ENCODE peak calls at places on chromosome 11, in eight cellular contexts. One of them, this sample, is unnamed.
A peak's percentile ranks its signal among the peaks of the same experiment; 100 is the strongest.

GRCh38 chr11:65639623-65640482 is 2.0 kb downstream of the SIPA1 start:
- DNase-seq in neural progenitor cell: no peak
- DNase-seq in mammary epithelial cell: no peak
- DNase-seq in fibroblast of lung: no peak
- DNase-seq in K562: no peak
- DNase-seq in GM23248: no peak
- DNase-seq in GM23338: no peak
- DNase-seq in HCT116: no peak
- DNase-seq in this sample: no peak

GRCh38 chr11:116614306-116615210 is 158.2 kb downstream of the BUD13 start:
- DNase-seq in neural progenitor cell: no peak
- DNase-seq in mammary epithelial cell: no peak
- DNase-seq in fibroblast of lung: no peak
- DNase-seq in K562: no peak
- DNase-seq in GM23248: no peak
- DNase-seq in GM23338: no peak
- DNase-seq in HCT116: no peak
- DNase-seq in this sample: no peak

GRCh38 chr11:31812392-31813241 is 1.5 kb upstream of the PAX6 start:
- DNase-seq in neural progenitor cell: peak; percentile 94
- DNase-seq in mammary epithelial cell: no peak
- DNase-seq in fibroblast of lung: no peak
- DNase-seq in K562: no peak
- DNase-seq in GM23248: peak; percentile 50
- DNase-seq in GM23338: peak; percentile 51
- DNase-seq in HCT116: no peak
- DNase-seq in this sample: no peak

GRCh38 chr11:113773092-113773415 is 438 bp downstream of the ZW10 start:
- DNase-seq in neural progenitor cell: peak; percentile 44
- DNase-seq in mammary epithelial cell: no peak
- DNase-seq in fibroblast of lung: peak; percentile 20
- DNase-seq in K562: peak; percentile 45
- DNase-seq in GM23248: peak; percentile 62
- DNase-seq in GM23338: peak; percentile 57
- DNase-seq in HCT116: no peak
- DNase-seq in this sample: peak; percentile 52

GRCh38 chr11:65393513-65394079 is 7.2 kb downstream of the FRMD8 start:
- DNase-seq in neural progenitor cell: no peak
- DNase-seq in mammary epithelial cell: no peak
- DNase-seq in fibroblast of lung: no peak
- DNase-seq in K562: no peak
- DNase-seq in GM23248: no peak
- DNase-seq in GM23338: no peak
- DNase-seq in HCT116: no peak
- DNase-seq in this sample: no peak

GRCh38 chr11:47788181-47788580 is 21.0 kb upstream of the FNBP4 start:
- DNase-seq in neural progenitor cell: no peak
- DNase-seq in mammary epithelial cell: no peak
- DNase-seq in fibroblast of lung: no peak
- DNase-seq in K562: no peak
- DNase-seq in GM23248: no peak
- DNase-seq in GM23338: no peak
- DNase-seq in HCT116: no peak
- DNase-seq in this sample: no peak

GRCh38 chr11:73275381-73275750 is 3.2 kb downstream of the P2RY6 start:
- DNase-seq in neural progenitor cell: no peak
- DNase-seq in mammary epithelial cell: no peak
- DNase-seq in fibroblast of lung: no peak
- DNase-seq in K562: no peak
- DNase-seq in GM23248: no peak
- DNase-seq in GM23338: no peak
- DNase-seq in HCT116: no peak
- DNase-seq in this sample: no peak

GRCh38 chr11:6202036-6202435 is 3.0 kb downstream of the OR52W1 start:
- DNase-seq in neural progenitor cell: no peak
- DNase-seq in mammary epithelial cell: peak; percentile 9
- DNase-seq in fibroblast of lung: no peak
- DNase-seq in K562: no peak
- DNase-seq in GM23248: peak; percentile 37
- DNase-seq in GM23338: no peak
- DNase-seq in HCT116: no peak
- DNase-seq in this sample: no peak

GRCh38 chr11:92329644-92330043 is 105.0 kb downstream of the FAT3 start:
- DNase-seq in neural progenitor cell: no peak
- DNase-seq in mammary epithelial cell: peak; percentile 84
- DNase-seq in fibroblast of lung: peak; percentile 62
- DNase-seq in K562: no peak
- DNase-seq in GM23248: peak; percentile 45
- DNase-seq in GM23338: no peak
- DNase-seq in HCT116: no peak
- DNase-seq in this sample: no peak

GRCh38 chr11:64259533-64260067 is 8.3 kb downstream of the PLCB3 start:
- DNase-seq in neural progenitor cell: no peak
- DNase-seq in mammary epithelial cell: no peak
- DNase-seq in fibroblast of lung: no peak
- DNase-seq in K562: peak; percentile 36
- DNase-seq in GM23248: no peak
- DNase-seq in GM23338: no peak
- DNase-seq in HCT116: no peak
- DNase-seq in this sample: no peak

GRCh38 chr11:10925149-10925926 is 67.5 kb upstream of the ZBED5 start:
- DNase-seq in neural progenitor cell: no peak
- DNase-seq in mammary epithelial cell: no peak
- DNase-seq in fibroblast of lung: no peak
- DNase-seq in K562: no peak
- DNase-seq in GM23248: no peak
- DNase-seq in GM23338: peak; percentile 41
- DNase-seq in HCT116: no peak
- DNase-seq in this sample: no peak

GRCh38 chr11:43419460-43419859 is 60.7 kb downstream of the TTC17 start:
- DNase-seq in neural progenitor cell: peak; percentile 21
- DNase-seq in mammary epithelial cell: peak; percentile 14
- DNase-seq in fibroblast of lung: peak; percentile 67
- DNase-seq in K562: peak; percentile 53
- DNase-seq in GM23248: peak; percentile 59
- DNase-seq in GM23338: peak; percentile 59
- DNase-seq in HCT116: peak; percentile 2
- DNase-seq in this sample: peak; percentile 68

GRCh38 chr11:19102521-19102900 is 14.5 kb upstream of the ZDHHC13 start:
- DNase-seq in neural progenitor cell: no peak
- DNase-seq in mammary epithelial cell: no peak
- DNase-seq in fibroblast of lung: no peak
- DNase-seq in K562: no peak
- DNase-seq in GM23248: no peak
- DNase-seq in GM23338: no peak
- DNase-seq in HCT116: no peak
- DNase-seq in this sample: peak; percentile 27

GRCh38 chr11:76639621-76640020 is 30.9 kb downstream of the LRRC32 start:
- DNase-seq in neural progenitor cell: no peak
- DNase-seq in mammary epithelial cell: no peak
- DNase-seq in fibroblast of lung: no peak
- DNase-seq in K562: no peak
- DNase-seq in GM23248: no peak
- DNase-seq in GM23338: no peak
- DNase-seq in HCT116: no peak
- DNase-seq in this sample: no peak

GRCh38 chr11:57126766-57127400 is 54.9 kb upstream of the LRRC55 start:
- DNase-seq in neural progenitor cell: no peak
- DNase-seq in mammary epithelial cell: no peak
- DNase-seq in fibroblast of lung: no peak
- DNase-seq in K562: peak; percentile 88
- DNase-seq in GM23248: no peak
- DNase-seq in GM23338: no peak
- DNase-seq in HCT116: no peak
- DNase-seq in this sample: no peak

GRCh38 chr11:69278091-69278867 is 15.7 kb upstream of the MYEOV start:
- DNase-seq in neural progenitor cell: no peak
- DNase-seq in mammary epithelial cell: no peak
- DNase-seq in fibroblast of lung: no peak
- DNase-seq in K562: no peak
- DNase-seq in GM23248: no peak
- DNase-seq in GM23338: no peak
- DNase-seq in HCT116: no peak
- DNase-seq in this sample: peak; percentile 84

GRCh38 chr11:39385911-39386310 is 2073.5 kb downstream of the LRRC4C start:
- DNase-seq in neural progenitor cell: no peak
- DNase-seq in mammary epithelial cell: no peak
- DNase-seq in fibroblast of lung: no peak
- DNase-seq in K562: no peak
- DNase-seq in GM23248: no peak
- DNase-seq in GM23338: no peak
- DNase-seq in HCT116: no peak
- DNase-seq in this sample: no peak

GRCh38 chr11:118998388-118998717 is 415 bp downstream of the CENATAC start:
- DNase-seq in neural progenitor cell: no peak
- DNase-seq in mammary epithelial cell: no peak
- DNase-seq in fibroblast of lung: no peak
- DNase-seq in K562: no peak
- DNase-seq in GM23248: peak; percentile 36
- DNase-seq in GM23338: peak; percentile 49
- DNase-seq in HCT116: no peak
- DNase-seq in this sample: no peak
- H3K79me2 ChIP-seq in neural progenitor cell: peaks cover 60% of the 10 kb centered on the region
- H3K79me2 ChIP-seq in mammary epithelial cell: peaks cover 54% of the 10 kb centered on the region
- H3K79me2 ChIP-seq in fibroblast of lung: peaks cover 15% of the 10 kb centered on the region
- H3K79me2 ChIP-seq in K562: peaks cover 30% of the 10 kb centered on the region
- H3K79me2 ChIP-seq in GM23248: peaks cover 64% of the 10 kb centered on the region
- H3K79me2 ChIP-seq in GM23338: peaks cover 58% of the 10 kb centered on the region
- H3K79me2 ChIP-seq in HCT116: peaks cover 74% of the 10 kb centered on the region
- H3K79me2 ChIP-seq in this sample: peaks cover 39% of the 10 kb centered on the region

DNA sequence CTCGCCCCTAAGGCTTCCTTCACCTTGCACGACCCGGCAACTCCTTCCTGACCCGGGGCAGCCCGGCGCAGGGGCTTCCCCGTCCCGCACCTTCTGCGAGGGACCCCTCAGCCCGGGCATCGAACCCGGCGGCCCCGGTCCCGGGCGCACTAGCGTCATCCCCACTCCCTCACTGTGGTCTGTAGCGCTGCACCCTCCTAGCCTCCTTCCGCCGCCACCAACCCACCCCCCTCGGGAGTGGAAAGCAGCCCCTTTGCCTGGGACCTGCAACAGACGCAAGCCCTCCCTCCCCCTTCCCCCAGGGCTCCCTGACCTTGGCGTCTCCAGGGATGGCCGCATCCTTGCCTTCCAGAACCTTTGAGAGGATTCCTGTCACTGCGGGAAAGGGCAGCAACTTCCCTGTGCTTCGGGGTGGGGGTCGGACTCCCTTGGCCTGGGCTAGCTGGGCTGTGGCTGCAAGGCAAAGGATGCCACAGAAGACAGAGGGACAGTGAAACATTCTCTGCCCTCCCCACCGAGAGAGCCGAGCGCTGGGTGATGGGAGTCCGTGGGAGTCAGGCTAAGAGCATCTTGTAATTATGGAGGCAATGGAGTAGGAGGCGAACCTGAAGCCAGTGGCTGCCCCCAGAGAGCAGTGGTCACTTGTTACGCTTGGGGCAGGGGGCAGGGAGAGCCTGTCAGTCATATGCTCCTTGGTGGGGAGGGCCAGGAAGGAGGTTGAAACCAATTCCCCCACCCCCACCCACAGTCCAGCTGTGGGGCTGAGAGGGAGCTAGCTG is 835 bp downstream of the TMEM132A start:
- DNase-seq in neural progenitor cell: peak; percentile 41
- DNase-seq in mammary epithelial cell: no peak
- DNase-seq in fibroblast of lung: no peak
- DNase-seq in K562: no peak
- DNase-seq in GM23248: peak; percentile 21
- DNase-seq in GM23338: peak; percentile 51
- DNase-seq in HCT116: no peak
- DNase-seq in this sample: no peak
- H4K20me1 ChIP-seq in neural progenitor cell: peaks cover 25% of the 10 kb centered on the region
- H4K20me1 ChIP-seq in mammary epithelial cell: no peaks in the 10 kb centered on the region
- H4K20me1 ChIP-seq in fibroblast of lung: no peaks in the 10 kb centered on the region
- H4K20me1 ChIP-seq in K562: peaks cover 5% of the 10 kb centered on the region
- H4K20me1 ChIP-seq in GM23248: no peaks in the 10 kb centered on the region
- H4K20me1 ChIP-seq in GM23338: peaks cover 7% of the 10 kb centered on the region
- H4K20me1 ChIP-seq in HCT116: no peaks in the 10 kb centered on the region
- H4K20me1 ChIP-seq in this sample: no peaks in the 10 kb centered on the region

DNA sequence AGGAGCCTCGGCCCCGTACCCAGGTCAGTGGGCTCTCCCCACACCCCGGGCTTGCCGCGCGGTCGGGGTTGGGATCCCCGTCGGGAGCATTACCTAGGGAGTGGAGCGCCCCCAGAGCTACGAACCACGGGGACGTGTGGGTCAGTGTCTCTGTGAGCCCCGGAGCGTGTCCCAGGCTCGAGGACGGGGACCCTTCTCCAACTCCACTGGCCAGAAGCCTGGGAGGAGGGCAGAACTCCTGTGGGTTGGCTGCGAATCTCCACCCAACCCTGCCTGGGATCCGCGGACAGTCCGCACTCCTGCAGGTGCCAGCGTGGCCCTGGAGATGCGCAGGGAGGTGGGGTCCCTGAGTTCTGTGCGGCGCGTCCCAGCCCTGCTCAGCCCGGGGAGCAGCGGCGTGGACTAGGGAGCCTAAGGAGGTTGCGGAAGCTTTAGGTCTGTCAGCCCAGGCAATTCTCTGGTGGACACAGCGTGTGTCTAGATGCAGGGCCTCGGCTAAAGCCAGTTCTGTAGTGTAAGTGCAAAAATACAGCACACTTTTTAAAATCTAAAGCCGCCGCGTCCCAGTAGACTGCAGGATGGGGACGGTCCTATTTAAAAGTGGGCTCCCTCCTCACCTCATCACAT is 413 bp downstream of the PPFIBP2 start:
- DNase-seq in neural progenitor cell: peak; percentile 42
- DNase-seq in mammary epithelial cell: no peak
- DNase-seq in fibroblast of lung: no peak
- DNase-seq in K562: no peak
- DNase-seq in GM23248: peak; percentile 38
- DNase-seq in GM23338: peak; percentile 38
- DNase-seq in HCT116: no peak
- DNase-seq in this sample: peak; percentile 37
- TF ChIP-seq EZH2 in neural progenitor cell: peak; percentile 31
- TF ChIP-seq EZH2 in mammary epithelial cell: no peak
- TF ChIP-seq EZH2 in fibroblast of lung: peak; percentile 57
- TF ChIP-seq EZH2 in K562: no peak
- TF ChIP-seq EZH2 in GM23248: no peak
- TF ChIP-seq EZH2 in GM23338: no peak
- TF ChIP-seq EZH2 in HCT116: no peak
- TF ChIP-seq EZH2 in this sample: no peak

GRCh38 chr11:121459413-121460041 is 6.8 kb upstream of the SORL1-AS1 start:
- DNase-seq in neural progenitor cell: no peak
- DNase-seq in mammary epithelial cell: no peak
- DNase-seq in fibroblast of lung: no peak
- DNase-seq in K562: no peak
- DNase-seq in GM23248: no peak
- DNase-seq in GM23338: no peak
- DNase-seq in HCT116: no peak
- DNase-seq in this sample: peak; percentile 48
- H3K79me2 ChIP-seq in neural progenitor cell: peaks cover 100% of the 10 kb centered on the region
- H3K79me2 ChIP-seq in mammary epithelial cell: peaks cover 3% of the 10 kb centered on the region
- H3K79me2 ChIP-seq in fibroblast of lung: no peaks in the 10 kb centered on the region
- H3K79me2 ChIP-seq in K562: no peaks in the 10 kb centered on the region
- H3K79me2 ChIP-seq in GM23248: no peaks in the 10 kb centered on the region
- H3K79me2 ChIP-seq in GM23338: peaks cover 100% of the 10 kb centered on the region
- H3K79me2 ChIP-seq in HCT116: no peaks in the 10 kb centered on the region
- H3K79me2 ChIP-seq in this sample: peaks cover 68% of the 10 kb centered on the region

This sample was measured in hepatocyte.